ENCODE peak calls at places on chromosomes 16 and 17, in ten cellular contexts. One of them, this sample, is unnamed.
A peak's percentile ranks its signal among the peaks of the same experiment; 100 is the strongest.

GRCh38 chr17:78722101-78722761 is 59.8 kb downstream of the CYTH1 start:
- DNase-seq in right cardiac atrium: peak; percentile 73
- DNase-seq in upper lobe of left lung: peak; percentile 72
- DNase-seq in PC-3: no peak
- DNase-seq in heart left ventricle: no peak
- DNase-seq in AG04450: no peak
- DNase-seq in substantia nigra: peak; percentile 60
- DNase-seq in Peyer's patch: peak; percentile 57
- DNase-seq in heart right ventricle: peak; percentile 38
- DNase-seq in GM23248: no peak
- DNase-seq in this sample: no peak

GRCh38 chr17:7133424-7133823 is 18.8 kb upstream of the ASGR2 start:
- DNase-seq in Peyer's patch: peak; percentile 39
- DNase-seq in GM23248: peak; percentile 24
- DNase-seq in upper lobe of left lung: peak; percentile 53
- DNase-seq in PC-3: no peak
- DNase-seq in AG04450: no peak
- DNase-seq in heart left ventricle: peak; percentile 39
- DNase-seq in heart right ventricle: peak; percentile 38
- DNase-seq in substantia nigra: no peak
- DNase-seq in right cardiac atrium: peak; percentile 76
- DNase-seq in this sample: no peak

GRCh38 chr17:17628388-17629008 is 37.0 kb upstream of the PEMT start:
- DNase-seq in AG04450: no peak
- DNase-seq in GM23248: peak; percentile 30
- DNase-seq in heart right ventricle: no peak
- DNase-seq in Peyer's patch: peak; percentile 55
- DNase-seq in upper lobe of left lung: no peak
- DNase-seq in PC-3: no peak
- DNase-seq in substantia nigra: no peak
- DNase-seq in heart left ventricle: no peak
- DNase-seq in right cardiac atrium: no peak
- DNase-seq in this sample: no peak

GRCh38 chr17:65093930-65094329 is 37.4 kb upstream of the GNA13 start:
- DNase-seq in AG04450: no peak
- DNase-seq in GM23248: peak; percentile 31
- DNase-seq in heart right ventricle: no peak
- DNase-seq in upper lobe of left lung: no peak
- DNase-seq in PC-3: no peak
- DNase-seq in Peyer's patch: no peak
- DNase-seq in right cardiac atrium: no peak
- DNase-seq in heart left ventricle: no peak
- DNase-seq in substantia nigra: no peak
- DNase-seq in this sample: no peak

GRCh38 chr17:7844292-7845154 is 10.3 kb upstream of the TMEM88 start:
- DNase-seq in substantia nigra: peak; percentile 94
- DNase-seq in right cardiac atrium: peak; percentile 95
- DNase-seq in heart right ventricle: peak; percentile 88
- DNase-seq in Peyer's patch: peak; percentile 91
- DNase-seq in GM23248: peak; percentile 99
- DNase-seq in AG04450: peak; percentile 82
- DNase-seq in upper lobe of left lung: peak; percentile 95
- DNase-seq in heart left ventricle: peak; percentile 94
- DNase-seq in PC-3: peak; percentile 88
- DNase-seq in this sample: peak; percentile 91

GRCh38 chr17:9206160-9206988 is 185.1 kb downstream of the NTN1 start:
- DNase-seq in Peyer's patch: no peak
- DNase-seq in upper lobe of left lung: no peak
- DNase-seq in PC-3: no peak
- DNase-seq in right cardiac atrium: peak; percentile 36
- DNase-seq in heart right ventricle: no peak
- DNase-seq in AG04450: no peak
- DNase-seq in heart left ventricle: no peak
- DNase-seq in substantia nigra: no peak
- DNase-seq in GM23248: no peak
- DNase-seq in this sample: no peak

GRCh38 chr17:62032480-62032879 is 32.6 kb downstream of the MED13 start:
- DNase-seq in upper lobe of left lung: no peak
- DNase-seq in heart left ventricle: no peak
- DNase-seq in substantia nigra: no peak
- DNase-seq in Peyer's patch: no peak
- DNase-seq in PC-3: no peak
- DNase-seq in GM23248: no peak
- DNase-seq in AG04450: no peak
- DNase-seq in right cardiac atrium: no peak
- DNase-seq in heart right ventricle: no peak
- DNase-seq in this sample: no peak

GRCh38 chr17:19703776-19704371 is 12.5 kb downstream of the SLC47A2 start:
- DNase-seq in AG04450: no peak
- DNase-seq in heart right ventricle: no peak
- DNase-seq in heart left ventricle: no peak
- DNase-seq in Peyer's patch: no peak
- DNase-seq in PC-3: no peak
- DNase-seq in upper lobe of left lung: no peak
- DNase-seq in substantia nigra: no peak
- DNase-seq in GM23248: no peak
- DNase-seq in right cardiac atrium: peak; percentile 58
- DNase-seq in this sample: no peak

GRCh38 chr16:14560523-14560922 is 69.5 kb downstream of the PARN start:
- DNase-seq in substantia nigra: no peak
- DNase-seq in right cardiac atrium: no peak
- DNase-seq in Peyer's patch: no peak
- DNase-seq in PC-3: no peak
- DNase-seq in GM23248: no peak
- DNase-seq in AG04450: no peak
- DNase-seq in heart right ventricle: no peak
- DNase-seq in heart left ventricle: no peak
- DNase-seq in upper lobe of left lung: no peak
- DNase-seq in this sample: no peak

GRCh38 chr17:36149296-36149820 is 27.1 kb downstream of the TBC1D3B start:
- DNase-seq in GM23248: peak; percentile 71
- DNase-seq in heart right ventricle: peak; percentile 24
- DNase-seq in AG04450: no peak
- DNase-seq in right cardiac atrium: no peak
- DNase-seq in upper lobe of left lung: no peak
- DNase-seq in PC-3: no peak
- DNase-seq in Peyer's patch: no peak
- DNase-seq in heart left ventricle: no peak
- DNase-seq in substantia nigra: no peak
- DNase-seq in this sample: no peak

GRCh38 chr16:50273888-50274770 is 7.8 kb downstream of the ADCY7 start:
- DNase-seq in substantia nigra: no peak
- DNase-seq in PC-3: no peak
- DNase-seq in right cardiac atrium: no peak
- DNase-seq in upper lobe of left lung: peak; percentile 63
- DNase-seq in heart left ventricle: no peak
- DNase-seq in GM23248: no peak
- DNase-seq in AG04450: no peak
- DNase-seq in Peyer's patch: peak; percentile 81
- DNase-seq in heart right ventricle: no peak
- DNase-seq in this sample: no peak

GRCh38 chr17:14693382-14693781 is 392.5 kb downstream of the HS3ST3B1 start:
- DNase-seq in PC-3: no peak
- DNase-seq in upper lobe of left lung: no peak
- DNase-seq in right cardiac atrium: no peak
- DNase-seq in AG04450: no peak
- DNase-seq in GM23248: no peak
- DNase-seq in heart right ventricle: no peak
- DNase-seq in heart left ventricle: no peak
- DNase-seq in substantia nigra: no peak
- DNase-seq in Peyer's patch: no peak
- DNase-seq in this sample: no peak

GRCh38 chr16:17474572-17474971 is 3.8 kb upstream of the XYLT1 start:
- DNase-seq in GM23248: no peak
- DNase-seq in right cardiac atrium: peak; percentile 33
- DNase-seq in PC-3: no peak
- DNase-seq in upper lobe of left lung: no peak
- DNase-seq in substantia nigra: no peak
- DNase-seq in heart left ventricle: no peak
- DNase-seq in heart right ventricle: no peak
- DNase-seq in AG04450: no peak
- DNase-seq in Peyer's patch: peak; percentile 40
- DNase-seq in this sample: no peak

GRCh38 chr16:73739049-73739769 is 557.4 kb upstream of the PSMD7 start:
- DNase-seq in heart left ventricle: no peak
- DNase-seq in right cardiac atrium: no peak
- DNase-seq in substantia nigra: no peak
- DNase-seq in AG04450: no peak
- DNase-seq in Peyer's patch: no peak
- DNase-seq in upper lobe of left lung: no peak
- DNase-seq in heart right ventricle: no peak
- DNase-seq in PC-3: no peak
- DNase-seq in GM23248: no peak
- DNase-seq in this sample: no peak

GRCh38 chr16:3467182-3467581 is 23.7 kb downstream of the NAA60 start:
- DNase-seq in PC-3: no peak
- DNase-seq in right cardiac atrium: no peak
- DNase-seq in heart left ventricle: no peak
- DNase-seq in AG04450: no peak
- DNase-seq in heart right ventricle: no peak
- DNase-seq in GM23248: no peak
- DNase-seq in upper lobe of left lung: peak; percentile 44
- DNase-seq in substantia nigra: no peak
- DNase-seq in Peyer's patch: no peak
- DNase-seq in this sample: no peak

GRCh38 chr16:3467920-3468319 is 24.4 kb downstream of the NAA60 start:
- DNase-seq in GM23248: peak; percentile 43
- DNase-seq in PC-3: peak; percentile 8
- DNase-seq in substantia nigra: no peak
- DNase-seq in heart right ventricle: no peak
- DNase-seq in upper lobe of left lung: no peak
- DNase-seq in AG04450: no peak
- DNase-seq in Peyer's patch: no peak
- DNase-seq in right cardiac atrium: no peak
- DNase-seq in heart left ventricle: no peak
- DNase-seq in this sample: no peak

GRCh38 chr16:3465301-3465700 is 21.8 kb downstream of the NAA60 start:
- DNase-seq in Peyer's patch: no peak
- DNase-seq in GM23248: no peak
- DNase-seq in heart left ventricle: no peak
- DNase-seq in substantia nigra: no peak
- DNase-seq in heart right ventricle: no peak
- DNase-seq in PC-3: no peak
- DNase-seq in right cardiac atrium: no peak
- DNase-seq in AG04450: no peak
- DNase-seq in upper lobe of left lung: no peak
- DNase-seq in this sample: no peak

GRCh38 chr16:3468501-3468900 is 25.0 kb downstream of the NAA60 start:
- DNase-seq in right cardiac atrium: no peak
- DNase-seq in substantia nigra: no peak
- DNase-seq in Peyer's patch: no peak
- DNase-seq in heart left ventricle: no peak
- DNase-seq in heart right ventricle: no peak
- DNase-seq in PC-3: no peak
- DNase-seq in upper lobe of left lung: no peak
- DNase-seq in GM23248: no peak
- DNase-seq in AG04450: no peak
- DNase-seq in this sample: no peak

GRCh38 chr16:3465911-3466584 is 22.6 kb downstream of the NAA60 start:
- DNase-seq in PC-3: no peak
- DNase-seq in upper lobe of left lung: no peak
- DNase-seq in substantia nigra: no peak
- DNase-seq in heart left ventricle: no peak
- DNase-seq in right cardiac atrium: no peak
- DNase-seq in Peyer's patch: no peak
- DNase-seq in heart right ventricle: no peak
- DNase-seq in AG04450: no peak
- DNase-seq in GM23248: no peak
- DNase-seq in this sample: no peak
- H3K27ac ChIP-seq in PC-3: no peak overlapping the region
- H3K27ac ChIP-seq in upper lobe of left lung: no peak overlapping the region
- H3K27ac ChIP-seq in substantia nigra: no peak overlapping the region
- H3K27ac ChIP-seq in heart left ventricle: no peak overlapping the region
- H3K27ac ChIP-seq in right cardiac atrium: peak overlapping the region; percentile 59
- H3K27ac ChIP-seq in Peyer's patch: no peak overlapping the region
- H3K27ac ChIP-seq in heart right ventricle: no peak overlapping the region
- H3K27ac ChIP-seq in AG04450: no peak overlapping the region
- H3K27ac ChIP-seq in GM23248: no peak overlapping the region
- H3K27ac ChIP-seq in this sample: no peak overlapping the region

DNA sequence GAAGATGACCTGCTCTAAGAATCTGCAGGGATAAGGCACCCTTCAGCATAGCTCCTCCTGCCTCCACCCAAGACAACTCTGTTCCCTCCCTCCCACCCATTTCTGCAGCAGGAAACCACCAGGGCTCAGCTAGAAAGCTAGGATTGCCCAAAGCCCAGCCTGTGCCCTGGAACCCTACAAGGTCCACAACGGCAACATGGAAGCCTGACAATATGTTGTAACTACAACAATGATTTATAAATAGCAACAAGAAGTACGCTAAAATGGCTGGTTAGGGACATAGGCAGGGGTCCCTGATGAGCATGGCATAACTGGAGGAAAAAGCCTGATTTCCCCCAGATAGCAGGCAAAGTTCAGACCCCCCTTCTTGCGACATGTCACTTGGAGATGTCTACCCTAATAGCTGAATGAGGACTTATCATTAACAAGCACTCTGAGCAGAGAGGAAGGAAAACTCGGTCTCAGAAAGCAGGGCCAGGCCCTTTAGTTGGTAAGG is 6.5 kb downstream of the ST3GAL2 start:
- DNase-seq in GM23248: no peak
- DNase-seq in Peyer's patch: no peak
- DNase-seq in heart left ventricle: no peak
- DNase-seq in upper lobe of left lung: no peak
- DNase-seq in right cardiac atrium: peak; percentile 11
- DNase-seq in PC-3: no peak
- DNase-seq in heart right ventricle: no peak
- DNase-seq in AG04450: no peak
- DNase-seq in substantia nigra: no peak
- DNase-seq in this sample: no peak
- H3K27ac ChIP-seq in GM23248: no peak overlapping the region
- H3K27ac ChIP-seq in Peyer's patch: peak overlapping the region; percentile 77
- H3K27ac ChIP-seq in heart left ventricle: peak overlapping the region; percentile 71
- H3K27ac ChIP-seq in upper lobe of left lung: peak overlapping the region; percentile 55
- H3K27ac ChIP-seq in right cardiac atrium: peak overlapping the region; percentile 63
- H3K27ac ChIP-seq in PC-3: no peak overlapping the region
- H3K27ac ChIP-seq in heart right ventricle: no peak overlapping the region
- H3K27ac ChIP-seq in AG04450: no peak overlapping the region
- H3K27ac ChIP-seq in substantia nigra: no peak overlapping the region
- H3K27ac ChIP-seq in this sample: peak overlapping the region; percentile 62

DNA sequence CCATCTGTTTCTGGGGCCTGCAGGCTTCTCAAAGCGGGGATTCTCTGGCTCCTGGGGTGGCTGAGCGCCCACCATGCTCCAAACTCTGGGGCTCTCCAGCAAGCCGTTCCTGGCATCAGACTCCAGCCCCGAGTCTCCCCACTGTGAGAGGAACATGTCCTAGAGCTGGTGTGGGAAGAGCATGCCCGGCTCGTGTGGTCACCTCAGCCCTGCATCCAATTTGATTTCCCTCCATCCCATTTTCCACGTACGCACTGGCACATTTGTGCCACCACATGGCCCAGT is 23.2 kb upstream of the KCNJ12 start:
- DNase-seq in substantia nigra: no peak
- DNase-seq in right cardiac atrium: peak; percentile 23
- DNase-seq in heart left ventricle: no peak
- DNase-seq in upper lobe of left lung: peak; percentile 10
- DNase-seq in Peyer's patch: no peak
- DNase-seq in GM23248: no peak
- DNase-seq in heart right ventricle: no peak
- DNase-seq in AG04450: no peak
- DNase-seq in PC-3: no peak
- DNase-seq in this sample: peak; percentile 30
- H3K27ac ChIP-seq in substantia nigra: no peak overlapping the region
- H3K27ac ChIP-seq in right cardiac atrium: no peak overlapping the region
- H3K27ac ChIP-seq in heart left ventricle: no peak overlapping the region
- H3K27ac ChIP-seq in upper lobe of left lung: no peak overlapping the region
- H3K27ac ChIP-seq in Peyer's patch: no peak overlapping the region
- H3K27ac ChIP-seq in GM23248: no peak overlapping the region
- H3K27ac ChIP-seq in heart right ventricle: no peak overlapping the region
- H3K27ac ChIP-seq in AG04450: no peak overlapping the region
- H3K27ac ChIP-seq in PC-3: no peak overlapping the region
- H3K27ac ChIP-seq in this sample: no peak overlapping the region

GRCh38 chr17:11853321-11854151 is 143.7 kb downstream of the ZNF18 start:
- DNase-seq in heart right ventricle: no peak
- DNase-seq in substantia nigra: peak; percentile 65
- DNase-seq in Peyer's patch: no peak
- DNase-seq in upper lobe of left lung: no peak
- DNase-seq in GM23248: no peak
- DNase-seq in right cardiac atrium: peak; percentile 63
- DNase-seq in AG04450: no peak
- DNase-seq in PC-3: no peak
- DNase-seq in heart left ventricle: no peak
- DNase-seq in this sample: no peak
- H3K27ac ChIP-seq in heart right ventricle: no peak overlapping the region
- H3K27ac ChIP-seq in substantia nigra: peak overlapping the region; percentile 67
- H3K27ac ChIP-seq in Peyer's patch: no peak overlapping the region
- H3K27ac ChIP-seq in upper lobe of left lung: no peak overlapping the region
- H3K27ac ChIP-seq in GM23248: no peak overlapping the region
- H3K27ac ChIP-seq in right cardiac atrium: no peak overlapping the region
- H3K27ac ChIP-seq in AG04450: no peak overlapping the region
- H3K27ac ChIP-seq in PC-3: no peak overlapping the region
- H3K27ac ChIP-seq in heart left ventricle: no peak overlapping the region
- H3K27ac ChIP-seq in this sample: peak overlapping the region; percentile 7

This sample was measured in breast epithelium.